ENCODE peak calls at places on chromosomes 12 and 14, in nine cellular contexts. One of them, this sample, is unnamed.

GRCh38 chr14:94309721-94310120 is 13.4 kb downstream of the SERPINA6 start:
- DNase-seq in tibial nerve: no peak
- DNase-seq in RWPE1: no peak
- DNase-seq in hepatocyte: no peak
- DNase-seq in CD4-positive, alpha-beta memory T cell: no peak
- DNase-seq in stomach: no peak
- DNase-seq in mammary epithelial cell: no peak
- DNase-seq in CD4-positive, CD25-positive, alpha-beta regulatory T cell: no peak
- DNase-seq in naive thymus-derived CD4-positive, alpha-beta T cell: no peak
- DNase-seq in this sample: no peak

GRCh38 chr14:60573943-60574496 is 65.1 kb downstream of the SIX6 start:
- DNase-seq in tibial nerve: no peak
- DNase-seq in RWPE1: no peak
- DNase-seq in hepatocyte: no peak
- DNase-seq in CD4-positive, alpha-beta memory T cell: no peak
- DNase-seq in stomach: no peak
- DNase-seq in mammary epithelial cell: no peak
- DNase-seq in CD4-positive, CD25-positive, alpha-beta regulatory T cell: no peak
- DNase-seq in naive thymus-derived CD4-positive, alpha-beta T cell: no peak
- DNase-seq in this sample: no peak

GRCh38 chr14:43503508-43503907 is 1003.6 kb downstream of the FSCB start:
- DNase-seq in tibial nerve: no peak
- DNase-seq in RWPE1: no peak
- DNase-seq in hepatocyte: peak; percentile 8
- DNase-seq in CD4-positive, alpha-beta memory T cell: no peak
- DNase-seq in stomach: no peak
- DNase-seq in mammary epithelial cell: no peak
- DNase-seq in CD4-positive, CD25-positive, alpha-beta regulatory T cell: no peak
- DNase-seq in naive thymus-derived CD4-positive, alpha-beta T cell: no peak
- DNase-seq in this sample: no peak

GRCh38 chr12:11773889-11774677 is 124.6 kb downstream of the ETV6 start:
- DNase-seq in tibial nerve: no peak
- DNase-seq in RWPE1: no peak
- DNase-seq in hepatocyte: no peak
- DNase-seq in CD4-positive, alpha-beta memory T cell: no peak
- DNase-seq in stomach: no peak
- DNase-seq in mammary epithelial cell: no peak
- DNase-seq in CD4-positive, CD25-positive, alpha-beta regulatory T cell: no peak
- DNase-seq in naive thymus-derived CD4-positive, alpha-beta T cell: no peak
- DNase-seq in this sample: no peak

GRCh38 chr12:56678852-56679251 is 9.2 kb downstream of the PTGES3 start:
- DNase-seq in tibial nerve: no peak
- DNase-seq in RWPE1: no peak
- DNase-seq in hepatocyte: no peak
- DNase-seq in CD4-positive, alpha-beta memory T cell: no peak
- DNase-seq in stomach: no peak
- DNase-seq in mammary epithelial cell: no peak
- DNase-seq in CD4-positive, CD25-positive, alpha-beta regulatory T cell: no peak
- DNase-seq in naive thymus-derived CD4-positive, alpha-beta T cell: no peak
- DNase-seq in this sample: no peak

GRCh38 chr14:30270200-30271161 is 288.5 kb upstream of the G2E3 start:
- DNase-seq in tibial nerve: peak; percentile 83
- DNase-seq in RWPE1: peak; percentile 64
- DNase-seq in hepatocyte: peak; percentile 90
- DNase-seq in CD4-positive, alpha-beta memory T cell: peak; percentile 26
- DNase-seq in stomach: peak; percentile 84
- DNase-seq in mammary epithelial cell: peak; percentile 70
- DNase-seq in CD4-positive, CD25-positive, alpha-beta regulatory T cell: peak; percentile 4
- DNase-seq in naive thymus-derived CD4-positive, alpha-beta T cell: peak; percentile 13
- DNase-seq in this sample: peak; percentile 42

GRCh38 chr14:89276424-89276975 is 140.5 kb downstream of the FOXN3 start:
- DNase-seq in tibial nerve: no peak
- DNase-seq in RWPE1: no peak
- DNase-seq in hepatocyte: no peak
- DNase-seq in CD4-positive, alpha-beta memory T cell: no peak
- DNase-seq in stomach: no peak
- DNase-seq in mammary epithelial cell: peak; percentile 42
- DNase-seq in CD4-positive, CD25-positive, alpha-beta regulatory T cell: no peak
- DNase-seq in naive thymus-derived CD4-positive, alpha-beta T cell: no peak
- DNase-seq in this sample: no peak

GRCh38 chr14:92252291-92252690 is 70.7 kb upstream of the SLC24A4 start:
- DNase-seq in tibial nerve: no peak
- DNase-seq in RWPE1: no peak
- DNase-seq in hepatocyte: no peak
- DNase-seq in CD4-positive, alpha-beta memory T cell: no peak
- DNase-seq in stomach: no peak
- DNase-seq in mammary epithelial cell: no peak
- DNase-seq in CD4-positive, CD25-positive, alpha-beta regulatory T cell: no peak
- DNase-seq in naive thymus-derived CD4-positive, alpha-beta T cell: no peak
- DNase-seq in this sample: no peak

GRCh38 chr12:46982629-46983392 is 96.6 kb upstream of the PCED1B start:
- DNase-seq in tibial nerve: no peak
- DNase-seq in RWPE1: no peak
- DNase-seq in hepatocyte: no peak
- DNase-seq in CD4-positive, alpha-beta memory T cell: no peak
- DNase-seq in stomach: no peak
- DNase-seq in mammary epithelial cell: no peak
- DNase-seq in CD4-positive, CD25-positive, alpha-beta regulatory T cell: no peak
- DNase-seq in naive thymus-derived CD4-positive, alpha-beta T cell: no peak
- DNase-seq in this sample: no peak

GRCh38 chr14:99507860-99508640 is 26.8 kb downstream of the CCNK start:
- DNase-seq in tibial nerve: no peak
- DNase-seq in RWPE1: no peak
- DNase-seq in hepatocyte: no peak
- DNase-seq in CD4-positive, alpha-beta memory T cell: no peak
- DNase-seq in stomach: no peak
- DNase-seq in mammary epithelial cell: no peak
- DNase-seq in CD4-positive, CD25-positive, alpha-beta regulatory T cell: no peak
- DNase-seq in naive thymus-derived CD4-positive, alpha-beta T cell: no peak
- DNase-seq in this sample: no peak

GRCh38 chr12:71125515-71125914 is 32.3 kb downstream of the TSPAN8 start:
- DNase-seq in tibial nerve: no peak
- DNase-seq in RWPE1: no peak
- DNase-seq in hepatocyte: no peak
- DNase-seq in CD4-positive, alpha-beta memory T cell: no peak
- DNase-seq in stomach: no peak
- DNase-seq in mammary epithelial cell: no peak
- DNase-seq in CD4-positive, CD25-positive, alpha-beta regulatory T cell: no peak
- DNase-seq in naive thymus-derived CD4-positive, alpha-beta T cell: no peak
- DNase-seq in this sample: no peak

GRCh38 chr12:71129364-71129763 is 28.4 kb downstream of the TSPAN8 start:
- DNase-seq in tibial nerve: no peak
- DNase-seq in RWPE1: no peak
- DNase-seq in hepatocyte: no peak
- DNase-seq in CD4-positive, alpha-beta memory T cell: no peak
- DNase-seq in stomach: no peak
- DNase-seq in mammary epithelial cell: no peak
- DNase-seq in CD4-positive, CD25-positive, alpha-beta regulatory T cell: no peak
- DNase-seq in naive thymus-derived CD4-positive, alpha-beta T cell: no peak
- DNase-seq in this sample: no peak

GRCh38 chr12:71128191-71128590 is 29.6 kb downstream of the TSPAN8 start:
- DNase-seq in tibial nerve: peak; percentile 10
- DNase-seq in RWPE1: no peak
- DNase-seq in hepatocyte: no peak
- DNase-seq in CD4-positive, alpha-beta memory T cell: no peak
- DNase-seq in stomach: no peak
- DNase-seq in mammary epithelial cell: no peak
- DNase-seq in CD4-positive, CD25-positive, alpha-beta regulatory T cell: no peak
- DNase-seq in naive thymus-derived CD4-positive, alpha-beta T cell: no peak
- DNase-seq in this sample: no peak

GRCh38 chr12:71125949-71126348 is 31.9 kb downstream of the TSPAN8 start:
- DNase-seq in tibial nerve: no peak
- DNase-seq in RWPE1: no peak
- DNase-seq in hepatocyte: no peak
- DNase-seq in CD4-positive, alpha-beta memory T cell: no peak
- DNase-seq in stomach: no peak
- DNase-seq in mammary epithelial cell: no peak
- DNase-seq in CD4-positive, CD25-positive, alpha-beta regulatory T cell: no peak
- DNase-seq in naive thymus-derived CD4-positive, alpha-beta T cell: no peak
- DNase-seq in this sample: no peak

DNA sequence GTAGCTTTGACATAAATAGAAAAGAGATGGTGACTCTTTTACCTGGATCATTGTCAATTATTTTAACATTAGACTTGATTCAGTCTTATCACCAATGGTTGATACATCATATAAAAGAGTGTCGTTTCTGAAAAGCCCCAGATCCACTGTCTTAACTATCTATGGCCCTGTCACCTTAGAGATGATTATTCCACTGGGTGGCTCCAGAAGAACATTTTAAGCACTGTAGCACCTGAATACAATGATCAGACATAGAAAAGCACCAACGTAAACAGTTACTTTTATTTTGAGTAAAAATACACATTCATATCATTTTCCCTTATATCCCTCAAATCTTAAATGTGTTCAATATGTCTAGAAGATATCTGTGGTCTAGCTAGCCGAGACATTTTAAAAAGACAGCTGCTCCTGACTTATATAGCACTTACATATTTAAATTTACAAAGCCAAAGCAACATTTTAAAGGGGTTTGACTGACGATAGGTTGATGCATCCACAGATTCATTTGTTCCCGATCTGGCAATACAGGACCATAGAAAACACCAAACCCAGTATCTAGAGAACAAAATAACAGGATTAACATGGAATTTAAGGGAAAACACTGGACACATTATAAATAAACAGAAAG is 32.9 kb downstream of the TSPAN8 start:
- DNase-seq in tibial nerve: no peak
- DNase-seq in RWPE1: no peak
- DNase-seq in hepatocyte: no peak
- DNase-seq in CD4-positive, alpha-beta memory T cell: no peak
- DNase-seq in stomach: no peak
- DNase-seq in mammary epithelial cell: no peak
- DNase-seq in CD4-positive, CD25-positive, alpha-beta regulatory T cell: no peak
- DNase-seq in naive thymus-derived CD4-positive, alpha-beta T cell: no peak
- DNase-seq in this sample: no peak
- H3K27ac ChIP-seq in tibial nerve: no peak overlapping the region
- H3K27ac ChIP-seq in RWPE1: no peak overlapping the region
- H3K27ac ChIP-seq in hepatocyte: no peak overlapping the region
- H3K27ac ChIP-seq in CD4-positive, alpha-beta memory T cell: no peak overlapping the region
- H3K27ac ChIP-seq in stomach: no peak overlapping the region
- H3K27ac ChIP-seq in mammary epithelial cell: no peak overlapping the region
- H3K27ac ChIP-seq in CD4-positive, CD25-positive, alpha-beta regulatory T cell: no peak overlapping the region
- H3K27ac ChIP-seq in naive thymus-derived CD4-positive, alpha-beta T cell: no peak overlapping the region
- H3K27ac ChIP-seq in this sample: no peak overlapping the region

GRCh38 chr12:85803923-85804322 is 32.3 kb downstream of the RASSF9 start:
- DNase-seq in tibial nerve: no peak
- DNase-seq in RWPE1: no peak
- DNase-seq in hepatocyte: no peak
- DNase-seq in CD4-positive, alpha-beta memory T cell: no peak
- DNase-seq in stomach: no peak
- DNase-seq in mammary epithelial cell: no peak
- DNase-seq in CD4-positive, CD25-positive, alpha-beta regulatory T cell: no peak
- DNase-seq in naive thymus-derived CD4-positive, alpha-beta T cell: no peak
- DNase-seq in this sample: no peak

GRCh38 chr12:85803231-85803630 is 33.0 kb downstream of the RASSF9 start:
- DNase-seq in tibial nerve: no peak
- DNase-seq in RWPE1: no peak
- DNase-seq in hepatocyte: no peak
- DNase-seq in CD4-positive, alpha-beta memory T cell: no peak
- DNase-seq in stomach: no peak
- DNase-seq in mammary epithelial cell: no peak
- DNase-seq in CD4-positive, CD25-positive, alpha-beta regulatory T cell: no peak
- DNase-seq in naive thymus-derived CD4-positive, alpha-beta T cell: no peak
- DNase-seq in this sample: no peak

GRCh38 chr12:85805654-85806053 is 30.6 kb downstream of the RASSF9 start:
- DNase-seq in tibial nerve: no peak
- DNase-seq in RWPE1: no peak
- DNase-seq in hepatocyte: no peak
- DNase-seq in CD4-positive, alpha-beta memory T cell: no peak
- DNase-seq in stomach: no peak
- DNase-seq in mammary epithelial cell: no peak
- DNase-seq in CD4-positive, CD25-positive, alpha-beta regulatory T cell: no peak
- DNase-seq in naive thymus-derived CD4-positive, alpha-beta T cell: no peak
- DNase-seq in this sample: no peak

GRCh38 chr12:85807681-85808228 is 28.5 kb downstream of the RASSF9 start:
- DNase-seq in tibial nerve: no peak
- DNase-seq in RWPE1: no peak
- DNase-seq in hepatocyte: no peak
- DNase-seq in CD4-positive, alpha-beta memory T cell: no peak
- DNase-seq in stomach: no peak
- DNase-seq in mammary epithelial cell: no peak
- DNase-seq in CD4-positive, CD25-positive, alpha-beta regulatory T cell: no peak
- DNase-seq in naive thymus-derived CD4-positive, alpha-beta T cell: no peak
- DNase-seq in this sample: no peak

DNA sequence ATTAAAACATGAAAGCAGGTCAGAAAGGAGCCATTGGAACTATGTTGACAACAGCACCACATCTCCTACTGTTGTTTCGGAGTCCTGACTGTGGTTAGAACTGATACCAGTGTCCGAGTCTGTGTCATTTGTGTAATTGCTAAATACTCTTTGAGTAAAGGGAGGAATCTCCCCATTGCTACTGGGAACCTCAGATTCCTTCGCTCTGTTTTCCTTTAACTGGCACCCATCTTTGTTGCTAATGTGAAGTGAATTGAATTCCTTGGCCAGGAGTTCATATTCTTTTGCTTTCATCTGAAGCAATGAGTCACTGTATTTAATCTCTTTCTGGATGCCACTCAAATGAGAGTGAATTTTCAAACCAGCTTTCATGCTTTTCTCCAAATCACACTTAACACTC is 31.5 kb downstream of the RASSF9 start:
- DNase-seq in tibial nerve: no peak
- DNase-seq in RWPE1: peak; percentile 36
- DNase-seq in hepatocyte: no peak
- DNase-seq in CD4-positive, alpha-beta memory T cell: no peak
- DNase-seq in stomach: no peak
- DNase-seq in mammary epithelial cell: peak; percentile 14
- DNase-seq in CD4-positive, CD25-positive, alpha-beta regulatory T cell: no peak
- DNase-seq in naive thymus-derived CD4-positive, alpha-beta T cell: no peak
- DNase-seq in this sample: no peak
- H3K27ac ChIP-seq in tibial nerve: no peak overlapping the region
- H3K27ac ChIP-seq in RWPE1: no peak overlapping the region
- H3K27ac ChIP-seq in hepatocyte: no peak overlapping the region
- H3K27ac ChIP-seq in CD4-positive, alpha-beta memory T cell: no peak overlapping the region
- H3K27ac ChIP-seq in stomach: no peak overlapping the region
- H3K27ac ChIP-seq in mammary epithelial cell: no peak overlapping the region
- H3K27ac ChIP-seq in CD4-positive, CD25-positive, alpha-beta regulatory T cell: no peak overlapping the region
- H3K27ac ChIP-seq in naive thymus-derived CD4-positive, alpha-beta T cell: no peak overlapping the region
- H3K27ac ChIP-seq in this sample: no peak overlapping the region

GRCh38 chr14:75453817-75454434 is 26.1 kb downstream of the JDP2 start:
- DNase-seq in tibial nerve: no peak
- DNase-seq in RWPE1: no peak
- DNase-seq in hepatocyte: no peak
- DNase-seq in CD4-positive, alpha-beta memory T cell: peak; percentile 7
- DNase-seq in stomach: no peak
- DNase-seq in mammary epithelial cell: no peak
- DNase-seq in CD4-positive, CD25-positive, alpha-beta regulatory T cell: no peak
- DNase-seq in naive thymus-derived CD4-positive, alpha-beta T cell: peak; percentile 14
- DNase-seq in this sample: no peak
- H3K27ac ChIP-seq in tibial nerve: peak overlapping the region; percentile 71
- H3K27ac ChIP-seq in RWPE1: peak overlapping the region; percentile 94
- H3K27ac ChIP-seq in hepatocyte: peak overlapping the region; percentile 83
- H3K27ac ChIP-seq in CD4-positive, alpha-beta memory T cell: no peak overlapping the region
- H3K27ac ChIP-seq in stomach: peak overlapping the region; percentile 79
- H3K27ac ChIP-seq in mammary epithelial cell: peak overlapping the region; percentile 31
- H3K27ac ChIP-seq in CD4-positive, CD25-positive, alpha-beta regulatory T cell: no peak overlapping the region
- H3K27ac ChIP-seq in naive thymus-derived CD4-positive, alpha-beta T cell: no peak overlapping the region
- H3K27ac ChIP-seq in this sample: no peak overlapping the region

DNA sequence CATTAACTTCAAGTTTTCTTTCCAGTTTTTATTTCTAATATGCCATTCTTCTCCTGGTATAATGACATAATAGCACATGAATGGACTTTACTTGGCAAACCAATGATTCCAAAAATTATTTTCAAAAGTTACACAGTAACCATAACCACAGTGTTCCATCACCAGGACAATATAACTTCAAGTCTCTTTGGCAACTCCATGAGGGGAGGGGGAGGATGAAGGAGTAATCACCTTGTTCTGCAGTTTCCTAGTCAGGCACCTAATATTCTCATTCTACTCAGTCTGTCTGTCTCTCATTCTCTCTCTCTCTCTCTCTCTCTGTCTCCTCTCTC is 66.6 kb downstream of the BTG1 start:
- DNase-seq in tibial nerve: no peak
- DNase-seq in RWPE1: no peak
- DNase-seq in hepatocyte: no peak
- DNase-seq in CD4-positive, alpha-beta memory T cell: no peak
- DNase-seq in stomach: no peak
- DNase-seq in mammary epithelial cell: peak; percentile 36
- DNase-seq in CD4-positive, CD25-positive, alpha-beta regulatory T cell: no peak
- DNase-seq in naive thymus-derived CD4-positive, alpha-beta T cell: no peak
- DNase-seq in this sample: no peak
- H3K27ac ChIP-seq in tibial nerve: no peak overlapping the region
- H3K27ac ChIP-seq in RWPE1: no peak overlapping the region
- H3K27ac ChIP-seq in hepatocyte: no peak overlapping the region
- H3K27ac ChIP-seq in CD4-positive, alpha-beta memory T cell: no peak overlapping the region
- H3K27ac ChIP-seq in stomach: no peak overlapping the region
- H3K27ac ChIP-seq in mammary epithelial cell: peak overlapping the region; percentile 91
- H3K27ac ChIP-seq in CD4-positive, CD25-positive, alpha-beta regulatory T cell: no peak overlapping the region
- H3K27ac ChIP-seq in naive thymus-derived CD4-positive, alpha-beta T cell: peak overlapping the region; percentile 5
- H3K27ac ChIP-seq in this sample: no peak overlapping the region

This sample was measured in substantia nigra.